ENCODE peak calls at places on chromosomes 16 and 17, in nine cellular contexts. G, D, X, Z, Y, T, K, N and B are unnamed samples.

GRCh38 chr16:14286381-14287230 is 215.5 kb downstream of the MRTFB start:
- DNase-seq in G (no peak), D (peak), X (peak), Z (no peak), Y (no peak), T (no peak), K (no peak), N (no peak), B (no peak)

GRCh38 chr17:40022497-40022896 is 7.3 kb downstream of the CSF3 start:
- DNase-seq in G (no peak), D (no peak), X (no peak), Z (no peak), Y (no peak), T (no peak), K (no peak), N (no peak), B (no peak)

GRCh38 chr17:46741122-46741725 is 77.3 kb downstream of the WNT3 start:
- DNase-seq in G (no peak), D (no peak), X (no peak), Z (no peak), Y (no peak), T (no peak), K (no peak), N (no peak), B (no peak)

GRCh38 chr16:80804451-80805383 is at the start of gene CDYL2:
- DNase-seq in G (no peak), D (peak), X (peak), Z (peak), Y (no peak), T (peak), K (no peak), N (no peak), B (peak)

GRCh38 chr17:28956861-28957260 is 5.5 kb upstream of the PHF12 start:
- DNase-seq in G (peak), D (no peak), X (no peak), Z (no peak), Y (no peak), T (no peak), K (peak), N (no peak), B (no peak)

GRCh38 chr16:80899804-80900592 is 95.6 kb upstream of the CDYL2 start:
- DNase-seq in G (peak), D (peak), X (peak), Z (peak), Y (peak), T (peak), K (peak), N (peak), B (peak)

GRCh38 chr16:4467916-4468315 is 6.5 kb downstream of the NMRAL1 start:
- DNase-seq in G (no peak), D (no peak), X (no peak), Z (no peak), Y (no peak), T (no peak), K (no peak), N (no peak), B (no peak)

GRCh38 chr16:2469399-2470233 is 1.5 kb upstream of the NTN3 start:
- DNase-seq in G (no peak), D (no peak), X (no peak), Z (no peak), Y (no peak), T (no peak), K (no peak), N (no peak), B (no peak)

GRCh38 chr16:1534021-1535020 is 855 bp downstream of the TMEM204 start:
- DNase-seq in G (no peak), D (no peak), X (peak), Z (peak), Y (no peak), T (peak), K (no peak), N (no peak), B (no peak)

GRCh38 chr17:40331743-40332641 is 23.0 kb downstream of the RARA start:
- DNase-seq in G (peak), D (peak), X (peak), Z (peak), Y (no peak), T (peak), K (peak), N (no peak), B (no peak)

GRCh38 chr17:43556292-43556691 is 10.2 kb upstream of the ETV4 start:
- DNase-seq in G (peak), D (peak), X (peak), Z (peak), Y (peak), T (no peak), K (peak), N (peak), B (peak)

GRCh38 chr16:57178793-57179212 is 7.0 kb downstream of the PSME3IP1 start:
- DNase-seq in G (no peak), D (no peak), X (no peak), Z (no peak), Y (no peak), T (no peak), K (no peak), N (no peak), B (peak)

GRCh38 chr17:36482611-36483504 is 3.6 kb upstream of the ZNHIT3 start:
- DNase-seq in G (peak), D (peak), X (peak), Z (peak), Y (peak), T (peak), K (peak), N (peak), B (peak)

GRCh38 chr16:66471264-66471663 is 44.2 kb downstream of the BEAN1 start:
- DNase-seq in G (no peak), D (no peak), X (no peak), Z (no peak), Y (no peak), T (no peak), K (peak), N (no peak), B (no peak)

DNA sequence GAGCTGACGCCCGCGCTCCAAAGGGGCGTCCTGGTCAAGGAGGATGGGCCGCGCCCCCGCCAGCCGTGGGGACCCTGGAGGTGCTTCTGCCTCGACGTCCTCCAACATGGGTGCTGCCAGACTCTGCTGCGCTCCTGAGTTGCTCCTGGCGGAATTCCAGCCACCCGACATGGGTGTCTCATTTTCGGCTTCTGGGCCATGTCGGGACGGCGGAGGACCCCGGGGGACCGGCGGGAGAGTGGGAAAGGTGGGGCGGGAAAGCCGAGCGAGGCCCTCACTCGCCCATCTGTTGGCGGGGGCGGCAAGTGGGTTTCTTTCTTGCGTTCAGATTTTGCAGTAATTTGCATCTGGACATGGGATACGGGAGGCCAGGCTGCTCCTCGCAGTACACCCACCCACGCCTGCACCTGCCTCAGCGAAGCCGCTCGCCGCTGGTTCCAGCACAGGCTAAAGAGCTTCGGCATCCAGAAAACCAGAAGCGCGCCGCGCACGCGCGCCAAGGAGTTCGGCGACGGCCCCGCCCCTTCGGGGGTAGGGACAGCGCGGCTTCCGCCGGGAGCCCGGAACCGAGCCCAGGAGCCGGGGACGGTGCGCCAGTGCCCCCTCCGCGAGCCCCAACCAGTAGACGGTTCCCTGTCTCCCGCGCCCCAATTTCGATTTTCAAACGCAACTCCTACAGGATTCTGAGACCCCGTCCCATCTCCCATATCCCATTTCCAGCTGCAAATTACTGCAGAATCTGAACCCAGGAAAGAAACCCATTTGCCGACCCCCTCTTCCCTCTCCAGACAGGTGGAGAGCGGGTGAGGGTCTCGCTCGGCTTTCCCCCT is at the start of gene ARMC7:
- DNase-seq in G (peak), D (peak), X (peak), Z (peak), Y (peak), T (peak), K (peak), N (no peak), B (peak)
- TF ChIP-seq CTCF in G (no peak), D (no peak), X (no peak), Z (no peak), Y (no peak), T (no peak), K (no peak), N (no peak), B (no peak)

GRCh38 chr16:90019543-90020259 is 445 bp upstream of the DBNDD1 start:
- DNase-seq in G (no peak), D (peak), X (peak), Z (peak), Y (peak), T (peak), K (no peak), N (no peak), B (peak)
- H3K4me3 ChIP-seq in G (peak), D (peak), X (peak), Z (peak), Y (peak), T (peak), K (peak), N (peak), B (peak)

DNA sequence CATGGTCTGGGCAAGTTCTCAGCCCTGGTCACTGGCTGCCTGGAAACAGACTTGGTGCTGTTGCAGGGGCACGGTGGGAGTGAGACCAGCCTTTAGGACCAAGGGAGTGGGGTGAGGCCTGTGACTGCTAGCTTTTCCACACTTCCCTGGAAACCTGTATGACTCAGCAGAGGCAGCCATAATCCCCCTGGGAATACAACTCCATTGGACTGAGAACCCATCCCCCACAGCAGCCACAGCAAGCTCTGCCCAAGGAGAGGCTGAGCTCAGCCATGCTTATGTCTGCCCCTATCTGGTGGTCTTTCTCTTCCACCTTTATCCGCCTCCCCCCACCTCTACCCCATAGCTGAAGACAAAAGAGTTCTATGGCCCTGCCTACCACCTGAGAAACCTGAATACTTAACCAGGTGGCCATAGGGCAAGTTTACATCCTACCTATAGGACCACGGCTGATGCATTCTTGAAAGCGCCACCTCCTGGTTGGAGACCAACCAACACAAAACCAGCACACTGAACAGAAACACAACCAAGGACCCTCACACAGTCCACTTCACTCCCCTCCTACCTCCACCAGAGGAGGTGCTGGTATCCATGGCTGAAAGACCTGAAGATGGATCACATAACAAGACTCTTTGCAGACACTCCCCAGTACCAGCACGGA is 816.2 kb upstream of the SOX9 start:
- DNase-seq in G (no peak), D (no peak), X (no peak), Z (no peak), Y (no peak), T (no peak), K (no peak), N (no peak), B (no peak)
- TF ChIP-seq CTCF in G (no peak), D (no peak), X (no peak), Z (no peak), Y (no peak), T (no peak), K (no peak), N (no peak), B (no peak)

GRCh38 chr16:68762996-68763756 is 26.1 kb downstream of the CDH1 start:
- DNase-seq in G (no peak), D (no peak), X (no peak), Z (no peak), Y (no peak), T (no peak), K (no peak), N (no peak), B (no peak)
- H3K4me3 ChIP-seq in G (no peak), D (no peak), X (no peak), Z (no peak), Y (no peak), T (no peak), K (no peak), N (no peak), B (no peak)

DNA sequence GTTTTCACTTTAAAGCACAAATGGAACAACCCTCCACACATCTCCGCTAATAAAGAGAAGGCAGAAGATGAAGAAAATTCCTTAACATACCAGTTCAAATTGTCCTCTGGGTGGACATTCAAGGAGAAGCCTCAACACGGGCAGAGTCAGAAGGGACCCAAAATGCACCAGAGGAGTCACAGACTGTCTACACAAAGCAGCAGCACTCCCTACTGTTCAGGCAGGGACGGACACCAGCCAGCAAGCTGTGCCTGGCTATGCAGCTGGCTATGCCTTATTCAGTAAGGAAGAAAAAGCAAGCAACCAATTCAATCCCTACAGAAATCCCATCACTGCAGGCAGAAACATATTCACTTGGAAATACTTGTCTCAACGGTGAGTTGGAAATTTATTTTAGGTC is 8.1 kb downstream of the DNAJC7 start:
- DNase-seq in G (no peak), D (no peak), X (no peak), Z (no peak), Y (no peak), T (no peak), K (no peak), N (no peak), B (peak)
- TF ChIP-seq CTCF in G (no peak), D (no peak), X (peak), Z (peak), Y (peak), T (peak), K (no peak), N (no peak), B (peak)